ENCODE peak calls at places on chromosomes 2 and 18, in seven cellular contexts. S is Karpas-422; O is KG1; J is hepatocyte; F is left cardiac atrium; P is substantia nigra; I is stimulated activated CD8-positive, alpha-beta memory T cell treated with anti-CD3 and anti-CD28 coated beads, Interleukin-7, amount 100 ng/mL, for 1 hour. Q is an unnamed sample.

GRCh38 chr2:213015387-213016165 is 135.8 kb downstream of the IKZF2 start:
- DNase-seq in F (no peak), S (no peak), P (no peak), J (no peak), O (no peak), I (no peak), Q (peak; percentile 5)

GRCh38 chr2:65199891-65200290 is 27.7 kb upstream of the ACTR2 start:
- DNase-seq in I (no peak), F (no peak), S (no peak), O (no peak), J (no peak), P (no peak), Q (no peak)

GRCh38 chr2:112751451-112752197 is 12.8 kb downstream of the CKAP2L start:
- DNase-seq in J (no peak), F (no peak), P (no peak), O (no peak), S (no peak), I (no peak), Q (no peak)

GRCh38 chr2:112941753-112942653 is 31.0 kb downstream of the IL37 start:
- DNase-seq in J (peak; percentile 92), F (peak; percentile 63), O (peak; percentile 72), P (peak; percentile 58), I (peak; percentile 20), S (peak; percentile 90), Q (peak; percentile 57)

GRCh38 chr18:54162431-54162830 is 62.0 kb downstream of the MBD2 start:
- DNase-seq in O (no peak), J (no peak), F (no peak), S (no peak), P (no peak), I (no peak), Q (no peak)

GRCh38 chr2:118103963-118104942 is 16.0 kb downstream of the INSIG2 start:
- DNase-seq in O (no peak), J (no peak), S (no peak), P (no peak), I (no peak), F (no peak), Q (no peak)

GRCh38 chr2:172745636-172746035 is 10.0 kb downstream of the RAPGEF4 start:
- DNase-seq in I (no peak), J (no peak), F (no peak), S (no peak), O (no peak), P (no peak), Q (no peak)

GRCh38 chr2:201257941-201258665 is 2.2 kb upstream of the CASP8 start:
- DNase-seq in S (peak; percentile 87), J (peak; percentile 75), F (peak; percentile 83), O (peak; percentile 98), P (no peak), I (peak; percentile 70), Q (peak; percentile 96)

GRCh38 chr2:39615675-39616074 is 50.0 kb upstream of the TMEM178A start:
- DNase-seq in S (no peak), O (no peak), P (no peak), F (no peak), J (no peak), I (no peak), Q (no peak)

GRCh38 chr2:129912066-129912820 is 67.2 kb upstream of the RAB6C start:
- DNase-seq in S (no peak), I (no peak), O (no peak), J (no peak), P (no peak), F (no peak), Q (no peak)

GRCh38 chr2:211351998-211352397 is 795.6 kb downstream of the CPS1 start:
- DNase-seq in J (no peak), S (no peak), I (no peak), P (peak; percentile 71), F (peak; percentile 19), O (no peak), Q (no peak)

GRCh38 chr18:36314754-36315153 is 17.2 kb downstream of the FHOD3 start:
- DNase-seq in J (no peak), P (no peak), S (no peak), O (no peak), I (no peak), F (no peak), Q (no peak)

GRCh38 chr2:28228419-28228995 is 164.2 kb upstream of the FOSL2 start:
- DNase-seq in O (no peak), P (no peak), I (no peak), S (no peak), F (no peak), J (no peak), Q (no peak)

GRCh38 chr2:216692636-216693413 is 2.5 kb downstream of the IGFBP5 start:
- DNase-seq in I (peak; percentile 20), S (peak; percentile 77), O (peak; percentile 14), F (peak; percentile 83), P (peak; percentile 32), J (peak; percentile 88), Q (peak; percentile 23)

GRCh38 chr2:180184506-180184905 is 177.4 kb upstream of the CWC22 start:
- DNase-seq in J (no peak), P (no peak), F (no peak), S (no peak), I (no peak), O (no peak), Q (no peak)

Q was measured in effector memory CD8-positive, alpha-beta T cell.